ENCODE peak calls at places on chromosomes 16 and 17, in seven cellular contexts. M is bronchial epithelial cell, U is fibroblast of mammary gland, Z is Calu3, V is dorsolateral prefrontal cortex, P is neural progenitor cell, C is A549. H is an unnamed sample.

GRCh38 chr17:65169691-65170090 is 32.5 kb downstream of the RGS9 start:
- DNase-seq in M (no peak), U (no peak), Z (no peak), V (no peak), P (no peak), C (no peak), H (no peak)

GRCh38 chr17:948284-948852 is 31.2 kb downstream of the NXN start:
- DNase-seq in M (no peak), U (no peak), Z (no peak), V (no peak), P (peak), C (no peak), H (no peak)

GRCh38 chr16:3363793-3364192 is 8.1 kb downstream of the OR2C1 start:
- DNase-seq in M (no peak), U (no peak), Z (no peak), V (no peak), P (no peak), C (no peak), H (no peak)

GRCh38 chr17:27530791-27531391 is 74.6 kb downstream of the KSR1 start:
- DNase-seq in M (no peak), U (no peak), Z (no peak), V (no peak), P (no peak), C (no peak), H (no peak)

GRCh38 chr17:3639981-3640596 is 3.5 kb downstream of the CTNS start:
- DNase-seq in M (no peak), U (peak), Z (no peak), V (no peak), P (peak), C (no peak), H (no peak)

GRCh38 chr17:44197980-44198720 is 1.5 kb downstream of the ATXN7L3 start:
- DNase-seq in M (peak), U (peak), Z (peak), V (peak), P (peak), C (peak), H (no peak)

GRCh38 chr17:77696720-77697460 is 261.6 kb upstream of the TNRC6C start:
- DNase-seq in M (no peak), U (no peak), Z (no peak), V (peak), P (no peak), C (no peak), H (peak)

GRCh38 chr17:8345951-8346665 is 6.5 kb downstream of the ODF4 start:
- DNase-seq in M (peak), U (no peak), Z (no peak), V (no peak), P (no peak), C (no peak), H (no peak)

GRCh38 chr17:47957591-47958490 is at the start of gene PRR15L:
- DNase-seq in M (peak), U (no peak), Z (peak), V (no peak), P (no peak), C (no peak), H (no peak)

GRCh38 chr16:88118376-88118775 is 167.1 kb downstream of the BANP start:
- DNase-seq in M (no peak), U (no peak), Z (peak), V (no peak), P (peak), C (no peak), H (no peak)

GRCh38 chr17:62966426-62967110 is 533 bp downstream of the TANC2 start:
- DNase-seq in M (peak), U (peak), Z (peak), V (peak), P (peak), C (peak), H (peak)

GRCh38 chr17:62965649-62966425 is at the start of gene TANC2:
- DNase-seq in M (peak), U (peak), Z (peak), V (peak), P (peak), C (peak), H (peak)

GRCh38 chr17:62970617-62971016 is 4.6 kb downstream of the TANC2 start:
- DNase-seq in M (no peak), U (no peak), Z (no peak), V (no peak), P (no peak), C (no peak), H (no peak)

GRCh38 chr17:62967111-62967449 is 1.0 kb downstream of the TANC2 start:
- DNase-seq in M (no peak), U (no peak), Z (no peak), V (no peak), P (no peak), C (no peak), H (no peak)

DNA sequence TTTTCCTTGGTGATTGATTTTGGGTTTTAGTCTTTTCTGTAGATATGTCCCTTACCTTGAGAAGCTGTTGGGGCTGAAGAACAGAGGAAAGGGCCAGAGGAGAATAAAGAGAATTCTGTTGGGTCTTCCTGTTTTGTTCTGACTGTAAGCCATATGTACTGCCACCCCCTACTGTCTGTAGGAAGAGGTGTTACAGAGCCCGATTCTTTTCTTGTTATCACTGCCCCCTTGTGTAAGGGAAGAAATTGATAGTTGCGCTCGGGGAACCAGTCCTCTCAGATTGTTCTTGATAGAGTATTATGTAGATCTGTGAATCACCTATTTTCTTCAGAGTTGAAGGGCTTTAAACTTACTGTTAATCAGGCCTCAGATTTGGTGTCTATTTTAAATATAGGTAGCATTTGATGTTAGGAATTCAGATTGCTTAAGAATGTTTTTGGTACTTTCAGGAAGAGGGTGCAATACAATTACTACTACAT is 2.4 kb downstream of the TANC2 start:
- DNase-seq in M (peak), U (peak), Z (peak), V (peak), P (peak), C (peak), H (no peak)
- TF ChIP-seq CTCF in M (peak), U (peak), Z (peak), V (peak), P (peak), C (peak), H (peak)

GRCh38 chr17:40647549-40648325 is at the start of gene SMARCE1:
- DNase-seq in M (peak), U (peak), Z (peak), V (peak), P (peak), C (peak), H (peak)

GRCh38 chr17:40645291-40645690 is 2.3 kb downstream of the SMARCE1 start:
- DNase-seq in M (no peak), U (no peak), Z (no peak), V (no peak), P (no peak), C (no peak), H (no peak)

GRCh38 chr17:40648326-40648968 is 829 bp upstream of the SMARCE1 start:
- DNase-seq in M (peak), U (peak), Z (no peak), V (no peak), P (peak), C (peak), H (peak)

GRCh38 chr17:40645932-40646331 is 1.7 kb downstream of the SMARCE1 start:
- DNase-seq in M (no peak), U (no peak), Z (no peak), V (no peak), P (no peak), C (no peak), H (no peak)

GRCh38 chr17:40646791-40647548 is 648 bp downstream of the SMARCE1 start:
- DNase-seq in M (peak), U (peak), Z (no peak), V (no peak), P (peak), C (peak), H (no peak)
- TF ChIP-seq CTCF in M (no peak), U (no peak), Z (no peak), V (no peak), P (no peak), C (no peak), H (no peak)

GRCh38 chr16:69845181-69845580 is 83.0 kb downstream of the WWP2 start:
- DNase-seq in M (no peak), U (no peak), Z (no peak), V (no peak), P (no peak), C (no peak), H (no peak)

GRCh38 chr16:69847643-69848042 is 85.5 kb downstream of the WWP2 start:
- DNase-seq in M (no peak), U (peak), Z (no peak), V (no peak), P (no peak), C (no peak), H (no peak)

GRCh38 chr16:69852815-69853214 is 90.7 kb downstream of the WWP2 start:
- DNase-seq in M (no peak), U (no peak), Z (no peak), V (no peak), P (no peak), C (no peak), H (no peak)

GRCh38 chr16:69851491-69852240 is 89.5 kb downstream of the WWP2 start:
- DNase-seq in M (no peak), U (peak), Z (no peak), V (no peak), P (no peak), C (no peak), H (no peak)

DNA sequence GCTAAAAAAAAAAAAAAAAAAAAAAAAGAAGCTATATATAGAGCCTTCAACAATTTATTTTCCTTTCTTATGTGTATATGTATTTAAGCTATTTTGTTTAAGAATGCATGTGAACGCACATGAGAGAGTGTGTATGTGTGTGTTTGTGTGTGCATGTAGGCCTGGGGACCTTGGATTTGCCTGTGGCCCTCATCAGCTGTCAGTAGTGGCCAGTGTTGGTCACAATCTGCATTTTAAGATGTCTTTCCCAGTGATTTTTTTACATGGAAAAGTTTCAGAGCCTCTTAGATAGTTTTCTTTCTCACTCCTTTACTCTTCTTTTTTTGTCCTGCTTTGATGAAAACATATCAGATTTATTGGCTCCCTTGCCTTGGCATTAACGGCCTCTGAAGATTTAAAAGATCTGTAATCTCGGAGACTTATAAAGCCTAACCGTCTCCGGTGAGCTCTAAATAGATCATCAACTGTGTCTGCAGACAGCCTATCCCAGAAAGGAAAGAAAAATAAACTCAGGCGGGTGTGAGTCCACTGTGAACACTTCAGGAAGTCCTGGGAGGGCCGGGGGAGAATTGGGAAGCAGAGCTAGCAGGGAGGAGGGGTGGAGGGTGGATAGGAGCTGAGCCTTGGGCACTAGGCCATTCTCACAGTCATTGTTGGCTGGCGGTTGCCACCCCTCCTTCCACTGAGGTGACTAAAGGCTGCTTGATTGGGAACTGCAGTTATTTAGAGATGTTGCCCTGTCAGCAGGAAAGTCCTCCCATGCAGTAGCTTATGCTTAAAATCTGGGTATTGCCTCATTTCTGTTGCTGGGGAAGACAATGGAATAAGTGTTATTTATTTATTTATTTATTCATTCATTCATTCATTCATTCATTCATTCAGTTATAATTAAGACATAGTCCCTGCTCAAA is 86.8 kb downstream of the WWP2 start:
- DNase-seq in M (peak), U (peak), Z (no peak), V (peak), P (no peak), C (no peak), H (no peak)
- TF ChIP-seq CTCF in M (no peak), U (peak), Z (no peak), V (no peak), P (no peak), C (no peak), H (no peak)

GRCh38 chr16:85529489-85530369 is 83.4 kb upstream of the GSE1 start:
- DNase-seq in M (no peak), U (no peak), Z (no peak), V (no peak), P (no peak), C (no peak), H (no peak)

GRCh38 chr16:85530370-85530739 is 82.8 kb upstream of the GSE1 start:
- DNase-seq in M (no peak), U (no peak), Z (no peak), V (no peak), P (no peak), C (no peak), H (no peak)

GRCh38 chr16:85527767-85528297 is 85.3 kb upstream of the GSE1 start:
- DNase-seq in M (no peak), U (no peak), Z (no peak), V (no peak), P (no peak), C (no peak), H (no peak)

GRCh38 chr16:85527042-85527766 is 85.9 kb upstream of the GSE1 start:
- DNase-seq in M (no peak), U (no peak), Z (no peak), V (no peak), P (no peak), C (no peak), H (no peak)

DNA sequence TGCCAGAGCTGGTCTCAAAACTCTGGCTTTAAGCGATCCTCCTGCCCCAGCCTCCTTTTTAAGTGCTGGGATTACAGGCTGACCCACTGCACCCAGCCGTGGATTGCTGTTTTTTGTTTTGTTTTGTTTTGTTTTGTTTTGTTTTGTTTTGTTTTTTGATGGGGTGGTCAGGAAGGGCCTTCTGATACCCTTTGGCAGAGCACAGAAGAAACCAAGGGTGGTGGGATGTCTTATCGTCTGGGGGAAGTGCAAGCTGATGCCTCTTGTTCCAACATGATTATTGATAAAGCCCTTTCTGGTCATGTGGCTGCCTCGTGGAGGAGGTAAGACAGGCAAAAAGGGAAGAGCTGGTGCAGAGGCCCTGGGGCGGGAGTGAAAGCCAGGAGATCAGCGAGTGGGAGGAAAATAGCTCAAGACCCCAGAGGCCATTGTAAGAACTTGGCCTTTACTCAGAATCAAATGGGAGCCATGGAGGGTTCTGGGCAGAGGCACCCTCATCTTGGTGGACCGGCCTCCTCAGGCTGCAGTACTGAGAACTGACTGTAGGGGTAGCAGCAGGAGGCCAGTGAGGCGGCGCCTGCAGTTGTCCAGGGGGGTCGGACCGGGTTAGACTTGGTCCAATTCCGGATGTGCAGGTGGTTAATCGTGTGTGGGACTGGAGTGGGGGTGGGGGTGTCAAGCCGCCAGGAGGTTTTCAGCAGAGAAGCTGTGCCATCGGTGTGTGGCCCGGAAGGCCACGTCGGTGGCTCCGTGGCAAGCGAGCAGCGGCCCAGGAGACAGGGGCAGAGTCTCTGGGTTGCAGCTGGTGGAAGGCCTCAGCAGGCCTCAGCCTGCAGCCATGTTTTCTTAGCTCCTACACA is 84.4 kb upstream of the GSE1 start:
- DNase-seq in M (no peak), U (no peak), Z (peak), V (no peak), P (no peak), C (peak), H (no peak)
- TF ChIP-seq CTCF in M (peak), U (peak), Z (no peak), V (peak), P (peak), C (peak), H (peak)

DNA sequence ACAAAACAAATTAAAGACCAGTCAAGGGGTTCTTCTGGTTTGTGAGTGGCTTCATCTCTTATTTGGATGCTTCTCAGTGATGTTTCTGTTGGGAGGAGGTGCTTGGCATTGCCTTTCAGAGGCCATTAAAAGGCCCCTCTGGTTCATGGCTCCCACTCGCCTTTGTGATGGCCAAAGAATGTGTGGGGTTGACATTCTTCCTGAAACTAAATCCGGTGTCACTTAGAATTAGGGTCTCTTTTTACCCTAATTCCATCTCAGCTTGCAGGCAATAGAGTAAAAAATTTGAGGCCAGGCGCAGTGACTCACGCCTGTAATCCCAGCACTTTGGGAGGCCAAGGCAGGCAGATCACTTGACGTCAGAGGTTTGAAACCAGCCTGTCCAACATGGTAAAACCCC is 211.2 kb downstream of the SHISA9 start:
- DNase-seq in M (no peak), U (no peak), Z (no peak), V (no peak), P (peak), C (no peak), H (no peak)
- TF ChIP-seq CTCF in M (no peak), U (no peak), Z (no peak), V (no peak), P (no peak), C (no peak), H (no peak)

GRCh38 chr16:492211-492875 is 35.2 kb upstream of the CAPN15 start:
- DNase-seq in M (no peak), U (no peak), Z (no peak), V (no peak), P (peak), C (no peak), H (no peak)

GRCh38 chr16:491225-491919 is 36.1 kb upstream of the CAPN15 start:
- DNase-seq in M (no peak), U (no peak), Z (no peak), V (no peak), P (no peak), C (no peak), H (no peak)

GRCh38 chr16:496097-496886 is 31.2 kb upstream of the CAPN15 start:
- DNase-seq in M (no peak), U (no peak), Z (no peak), V (no peak), P (no peak), C (no peak), H (no peak)

GRCh38 chr16:497258-497657 is 30.3 kb upstream of the CAPN15 start:
- DNase-seq in M (no peak), U (no peak), Z (no peak), V (no peak), P (no peak), C (no peak), H (no peak)

GRCh38 chr16:495127-495748 is 32.3 kb upstream of the CAPN15 start:
- DNase-seq in M (peak), U (peak), Z (peak), V (no peak), P (peak), C (peak), H (no peak)
- TF ChIP-seq CTCF in M (peak), U (peak), Z (peak), V (peak), P (peak), C (peak), H (no peak)

DNA sequence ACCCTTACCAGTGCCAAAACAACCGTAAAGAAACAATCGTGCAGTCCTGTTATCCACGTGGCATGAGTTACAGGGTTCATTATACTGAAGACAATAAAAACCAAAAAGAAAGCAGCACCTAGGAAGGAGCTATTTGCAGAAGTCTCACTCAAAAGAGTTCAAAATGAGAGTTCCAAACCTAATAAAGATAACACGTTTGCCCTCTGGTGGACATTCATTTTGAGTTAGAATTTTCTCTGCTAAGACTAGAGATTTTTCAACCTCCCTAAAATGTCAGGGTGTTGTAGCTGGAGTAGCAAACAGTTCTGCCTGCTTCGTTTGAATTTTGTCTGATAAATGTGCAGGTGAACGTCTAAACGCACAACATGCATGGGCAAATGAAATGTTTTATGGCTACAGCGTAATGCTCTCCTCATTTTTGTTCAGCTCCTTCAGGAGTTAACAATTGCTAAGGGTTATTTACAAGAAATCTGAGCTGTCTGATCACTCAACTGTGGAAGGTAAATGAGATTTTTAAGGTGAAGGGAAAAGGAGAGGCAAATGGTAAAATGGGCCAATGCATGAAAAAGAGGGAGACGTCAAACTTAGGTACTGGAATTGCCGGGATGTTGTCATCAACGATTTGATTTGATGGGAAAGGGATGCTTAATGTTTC is 1067.9 kb upstream of the EEF2KMT start:
- DNase-seq in M (peak), U (no peak), Z (no peak), V (no peak), P (peak), C (no peak), H (no peak)
- TF ChIP-seq CTCF in M (no peak), U (no peak), Z (no peak), V (peak), P (peak), C (no peak), H (peak)

GRCh38 chr17:5943232-5943631 is 126.9 kb upstream of the WSCD1 start:
- DNase-seq in M (no peak), U (no peak), Z (no peak), V (no peak), P (no peak), C (no peak), H (no peak)
- TF ChIP-seq CTCF in M (no peak), U (no peak), Z (no peak), V (no peak), P (no peak), C (no peak), H (no peak)